ENCODE peak calls at places on chromosomes 4 and X, in five cellular contexts. U is K562, C is H1, D is HepG2, E is GM12878. T is an unnamed sample.

GRCh38 chrX:41273638-41274037 is 60.3 kb upstream of the DDX3X start:
- DNase-seq in U (no peak), C (no peak), D (no peak), E (no peak), T (no peak)

GRCh38 chrX:132858018-132858417 is 100.4 kb downstream of the HS6ST2 start:
- DNase-seq in U (no peak), C (no peak), D (no peak), E (no peak), T (no peak)

GRCh38 chrX:77668391-77669237 is 117.4 kb downstream of the ATRX start:
- DNase-seq in U (peak), C (no peak), D (peak), E (no peak), T (no peak)

GRCh38 chr4:7067147-7067522 is 729 bp downstream of the GRPEL1 start:
- DNase-seq in U (peak), C (no peak), D (peak), E (no peak), T (no peak)

GRCh38 chr4:52529983-52530382 is 129.1 kb downstream of the USP46 start:
- DNase-seq in U (no peak), C (no peak), D (no peak), E (no peak), T (no peak)

GRCh38 chrX:35919536-35920309 is at the start of gene CFAP47:
- DNase-seq in U (peak), C (no peak), D (no peak), E (no peak), T (no peak)

GRCh38 chrX:54208531-54208930 is 25.5 kb upstream of the FAM120C start:
- DNase-seq in U (no peak), C (no peak), D (no peak), E (no peak), T (no peak)

GRCh38 chr4:27007507-27007906 is 146.9 kb downstream of the STIM2 start:
- DNase-seq in U (no peak), C (no peak), D (no peak), E (no peak), T (no peak)

GRCh38 chrX:102599950-102600579 is 750 bp downstream of the ARMCX5 start:
- DNase-seq in U (peak), C (no peak), D (no peak), E (no peak), T (no peak)

GRCh38 chr4:113445286-113445685 is 316.3 kb downstream of the CAMK2D start:
- DNase-seq in U (no peak), C (no peak), D (no peak), E (no peak), T (no peak)

GRCh38 chrX:9318213-9318612 is 146.6 kb upstream of the TBL1X start:
- DNase-seq in U (peak), C (no peak), D (no peak), E (no peak), T (no peak)

GRCh38 chr4:53477038-53477565 is 99.7 kb downstream of the FIP1L1 start:
- DNase-seq in U (no peak), C (peak), D (peak), E (no peak), T (no peak)

GRCh38 chr4:7861440-7861881 is 78.2 kb downstream of the AFAP1 start:
- DNase-seq in U (no peak), C (peak), D (no peak), E (no peak), T (no peak)

GRCh38 chr4:7803992-7804758 is 135.5 kb downstream of the AFAP1 start:
- DNase-seq in U (peak), C (peak), D (peak), E (no peak), T (peak)

GRCh38 chr4:90064196-90064595 is 63.0 kb upstream of the CCSER1 start:
- DNase-seq in U (no peak), C (no peak), D (no peak), E (no peak), T (no peak)

GRCh38 chr4:175263537-175263936 is 345.4 kb downstream of the ADAM29 start:
- DNase-seq in U (no peak), C (no peak), D (no peak), E (no peak), T (no peak)

GRCh38 chr4:152160236-152160800 is 375.6 kb downstream of the FBXW7 start:
- DNase-seq in U (no peak), C (no peak), D (no peak), E (no peak), T (no peak)

GRCh38 chr4:98510757-98511517 is 147.5 kb downstream of the TSPAN5 start:
- DNase-seq in U (no peak), C (no peak), D (no peak), E (no peak), T (no peak)

GRCh38 chrX:100413231-100413630 is 3.2 kb upstream of the PCDH19 start:
- DNase-seq in U (peak), C (no peak), D (peak), E (peak), T (no peak)

GRCh38 chrX:68711845-68712244 is 64.4 kb downstream of the STARD8 start:
- DNase-seq in U (no peak), C (no peak), D (no peak), E (no peak), T (no peak)

GRCh38 chr4:113524096-113524495 is 237.4 kb downstream of the CAMK2D start:
- DNase-seq in U (no peak), C (no peak), D (no peak), E (peak), T (no peak)

GRCh38 chr4:46329118-46329976 is 60.6 kb downstream of the GABRA2 start:
- DNase-seq in U (peak), C (peak), D (peak), E (no peak), T (no peak)

GRCh38 chrX:15301924-15302323 is 13.5 kb downstream of the ASB11 start:
- DNase-seq in U (no peak), C (no peak), D (no peak), E (no peak), T (no peak)

GRCh38 chr4:2837110-2837903 is 6.3 kb upstream of the ADD1 start:
- DNase-seq in U (no peak), C (no peak), D (no peak), E (no peak), T (no peak)

GRCh38 chr4:3251691-3252479 is 2.9 kb downstream of the MSANTD1 start:
- DNase-seq in U (no peak), C (no peak), D (no peak), E (no peak), T (no peak)

GRCh38 chr4:98530572-98530971 is 127.8 kb downstream of the TSPAN5 start:
- DNase-seq in U (no peak), C (no peak), D (no peak), E (no peak), T (no peak)

GRCh38 chr4:5852806-5853205 is 40.1 kb downstream of the CRMP1 start:
- DNase-seq in U (no peak), C (no peak), D (no peak), E (no peak), T (no peak)

GRCh38 chrX:129540068-129540653 is at the start of gene OCRL:
- DNase-seq in U (peak), C (no peak), D (peak), E (no peak), T (peak)

GRCh38 chr4:100289530-100289888 is 99.2 kb upstream of the DDIT4L start:
- DNase-seq in U (no peak), C (no peak), D (no peak), E (no peak), T (no peak)

GRCh38 chr4:1600811-1601532 is 83.1 kb downstream of the FAM53A start:
- DNase-seq in U (no peak), C (no peak), D (no peak), E (no peak), T (no peak)

GRCh38 chrX:70139736-70140135 is 6.5 kb downstream of the IGBP1 start:
- DNase-seq in U (no peak), C (no peak), D (no peak), E (no peak), T (no peak)

GRCh38 chrX:80174925-80175574 is 160.5 kb downstream of the TBX22 start:
- DNase-seq in U (no peak), C (no peak), D (no peak), E (no peak), T (no peak)

GRCh38 chr4:157280673-157281072 is 60.1 kb downstream of the GRIA2 start:
- DNase-seq in U (no peak), C (no peak), D (no peak), E (no peak), T (no peak)

GRCh38 chrX:24777660-24778059 is 83.9 kb downstream of the POLA1 start:
- DNase-seq in U (no peak), C (no peak), D (no peak), E (peak), T (no peak)

GRCh38 chr4:93649828-93650227 is 178.7 kb upstream of the ATOH1 start:
- DNase-seq in U (no peak), C (no peak), D (no peak), E (no peak), T (no peak)

GRCh38 chr4:105551968-105552746 is at the start of gene ARHGEF38:
- DNase-seq in U (no peak), C (no peak), D (no peak), E (no peak), T (no peak)

GRCh38 chr4:142366821-142367220 is 479.3 kb downstream of the INPP4B start:
- DNase-seq in U (no peak), C (no peak), D (no peak), E (no peak), T (no peak)

DNA sequence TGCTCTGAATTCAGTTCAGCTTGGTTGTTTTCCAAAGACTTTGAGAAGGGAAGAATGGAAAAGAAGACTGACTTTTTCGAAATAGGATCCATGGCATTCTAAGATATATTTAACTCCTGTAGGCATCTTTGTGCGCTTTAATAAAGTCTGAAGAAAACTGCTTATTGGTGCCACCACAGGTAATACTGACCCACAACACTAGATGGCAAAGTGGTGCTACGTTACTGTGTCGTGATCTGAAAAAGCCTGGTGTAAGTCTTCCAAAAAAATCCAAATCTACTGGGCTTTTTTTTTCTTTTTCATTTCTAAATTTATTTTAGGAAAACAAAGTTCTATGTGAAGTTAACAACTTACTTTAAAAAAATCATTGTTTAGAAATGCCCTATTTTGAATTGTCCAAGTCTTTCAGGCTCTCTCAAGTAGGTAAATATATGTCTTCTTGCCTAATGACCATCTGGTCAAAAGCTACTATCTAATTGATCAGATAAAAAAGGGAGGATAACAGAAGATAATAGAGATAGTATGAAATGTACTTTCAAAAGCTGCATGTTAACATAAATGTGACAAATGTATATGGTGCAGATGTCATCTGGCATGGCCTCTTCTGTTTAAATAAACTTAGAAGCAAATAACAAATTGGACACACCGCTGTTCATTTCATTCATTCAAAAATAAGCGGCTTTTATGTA is 47.0 kb upstream of the MID1IP1 start:
- DNase-seq in U (peak), C (no peak), D (peak), E (peak), T (peak)
- TF ChIP-seq YY1 in U (no peak), C (no peak), D (no peak), E (no peak), T (no peak)

GRCh38 chrX:116284383-116284782 is 113.8 kb downstream of the AGTR2 start:
- DNase-seq in U (no peak), C (no peak), D (no peak), E (no peak), T (no peak)
- TF ChIP-seq SP1 in U (no peak), C (no peak), D (no peak), E (no peak), T (no peak)

DNA sequence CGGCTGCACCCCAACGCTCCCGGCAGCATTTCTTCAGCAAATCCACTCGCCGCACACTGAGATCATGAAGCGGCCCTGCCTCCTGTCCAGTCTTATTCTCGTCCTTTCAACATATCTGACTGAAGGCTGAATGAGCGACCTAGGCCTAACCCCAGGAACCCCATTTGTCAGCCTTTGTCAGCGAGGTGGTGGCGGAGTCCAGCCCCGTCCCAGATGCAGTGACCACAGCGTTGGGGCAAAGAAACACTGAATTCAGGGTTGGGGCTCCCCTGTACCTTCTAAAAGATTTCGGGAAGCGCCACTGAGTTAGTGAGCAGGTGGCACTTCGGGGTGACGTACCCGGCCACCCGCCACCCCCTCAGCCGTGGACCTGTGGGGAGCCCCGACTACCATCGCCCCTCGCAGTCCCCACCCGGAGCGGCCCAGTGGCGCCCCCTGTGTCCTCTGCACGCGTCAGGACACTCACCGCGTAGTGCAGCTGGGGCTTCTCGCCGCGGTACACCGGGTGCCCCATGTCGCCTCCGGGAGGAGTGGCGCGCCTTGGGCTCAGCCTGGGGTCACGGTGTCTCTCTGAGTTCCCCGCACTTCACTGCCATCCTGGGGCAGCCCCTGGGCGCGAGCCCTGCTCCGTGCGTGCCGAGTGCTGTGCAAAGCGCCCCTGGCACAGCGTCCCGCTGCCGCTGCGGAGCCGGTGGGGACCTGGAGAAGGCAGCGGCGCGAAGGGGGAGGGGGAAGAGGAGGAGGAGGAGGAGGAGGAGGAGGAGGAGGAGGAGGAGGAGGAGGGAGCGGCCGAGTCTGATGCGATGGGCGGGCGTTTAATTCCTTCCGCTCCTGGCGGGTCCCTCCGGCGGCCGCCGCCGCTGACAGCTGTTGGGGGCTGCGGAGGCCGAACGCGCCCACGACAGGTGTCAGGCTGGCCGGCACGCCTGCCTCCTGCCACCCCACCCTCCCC is 134.1 kb downstream of the AMELX start:
- DNase-seq in U (peak), C (no peak), D (no peak), E (no peak), T (no peak)
- TF ChIP-seq SIN3A in U (no peak), C (no peak), D (no peak), E (no peak), T (no peak)

GRCh38 chrX:38087594-38087993 is 81.2 kb downstream of the SYTL5 start:
- DNase-seq in U (no peak), C (no peak), D (no peak), E (no peak), T (no peak)
- TF ChIP-seq YY1 in U (no peak), C (no peak), D (no peak), E (no peak), T (no peak)

DNA sequence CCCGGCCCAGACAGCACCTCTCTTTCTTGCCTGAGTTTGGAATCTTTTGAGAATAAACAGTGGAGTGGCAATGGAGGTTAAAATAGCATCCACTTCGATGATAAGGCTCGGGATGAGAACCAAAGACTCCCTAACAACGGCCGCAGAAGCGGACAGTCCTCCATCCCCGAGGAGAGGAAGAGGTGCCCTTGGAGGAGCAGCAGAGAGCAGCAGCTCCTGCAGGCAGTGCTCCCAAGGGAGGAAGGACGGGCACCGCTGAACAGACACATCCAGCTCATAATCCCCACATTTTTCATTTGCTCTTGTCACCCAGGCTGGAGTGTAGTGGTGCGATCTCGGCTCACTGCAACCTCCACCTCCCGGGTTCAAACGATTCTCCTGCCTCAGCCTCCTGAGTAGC is 61.3 kb downstream of the DCTD start:
- DNase-seq in U (no peak), C (no peak), D (no peak), E (no peak), T (no peak)
- TF ChIP-seq SP1 in U (no peak), C (no peak), D (no peak), E (no peak), T (no peak)

DNA sequence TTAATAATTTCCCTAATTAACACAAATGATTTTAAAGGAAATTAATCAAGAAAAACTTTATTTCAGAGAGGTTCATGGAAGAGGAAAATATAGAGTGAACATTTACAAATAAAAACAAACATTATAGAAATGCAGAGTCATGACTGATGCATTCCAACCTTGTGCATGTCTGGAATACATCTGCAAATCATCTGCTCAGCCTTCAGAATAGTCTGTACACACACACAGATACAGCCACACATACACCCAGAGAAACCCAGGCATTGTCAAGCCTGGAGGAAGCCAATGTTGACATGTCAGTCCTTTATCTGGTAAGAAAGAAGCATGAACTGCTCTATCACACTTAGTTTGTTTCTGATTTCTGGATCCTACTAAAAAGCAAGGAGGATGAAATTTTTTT is 61.3 kb upstream of the NFKB1 start:
- DNase-seq in U (peak), C (no peak), D (peak), E (no peak), T (no peak)
- TF ChIP-seq SIN3A in U (no peak), C (no peak), D (no peak), E (no peak), T (no peak)

DNA sequence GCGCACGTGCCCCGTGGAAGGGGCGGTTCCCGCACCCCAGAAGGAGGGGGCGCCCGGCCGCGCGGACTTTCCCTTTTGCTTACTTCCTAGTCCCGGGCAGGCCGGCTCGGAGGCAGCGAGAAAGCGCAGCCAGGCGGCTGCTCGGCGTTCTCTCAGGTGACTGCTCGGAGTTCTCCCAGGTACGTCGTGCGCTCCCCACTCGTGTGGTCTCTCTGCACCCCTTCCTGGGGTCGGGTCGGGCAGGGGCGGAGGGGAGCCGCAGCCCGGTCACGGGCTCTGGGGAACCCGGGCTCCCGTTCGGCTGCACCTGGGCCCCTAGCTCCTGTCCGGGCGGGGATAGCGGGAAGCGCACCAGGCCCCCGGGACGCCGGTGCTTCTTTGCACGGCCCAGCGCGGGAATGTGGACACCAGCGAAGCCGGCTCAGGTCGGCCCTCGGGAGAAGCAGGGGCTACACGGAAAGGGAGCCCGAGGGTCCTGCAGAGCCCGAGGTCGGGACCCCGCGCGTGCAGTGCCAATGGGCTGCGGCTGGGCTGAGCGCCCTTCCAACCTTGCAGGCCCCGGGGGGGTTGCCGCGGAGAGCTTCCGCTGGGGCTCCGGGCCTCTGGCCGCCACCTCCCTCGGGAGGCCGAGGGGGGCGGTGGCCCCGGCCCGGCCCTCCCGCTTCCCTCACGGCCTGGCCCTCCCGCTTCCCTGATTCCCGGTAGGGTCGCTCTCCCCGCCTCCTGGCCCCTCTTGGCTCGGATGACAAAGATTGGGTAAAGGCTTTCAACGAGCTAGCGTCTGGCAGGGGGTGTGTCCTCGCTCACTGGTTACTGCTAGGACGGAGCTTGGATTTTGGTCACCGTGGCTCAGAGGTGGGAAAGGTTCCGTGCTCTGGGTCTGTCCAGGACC is at the start of gene TLR2:
- DNase-seq in U (peak), C (no peak), D (no peak), E (no peak), T (no peak)
- TF ChIP-seq YY1 in U (no peak), C (no peak), D (no peak), E (no peak), T (no peak)

T was measured in HCT116.